ENCODE peak calls at places on chromosomes 3 and 15, in five cellular contexts. Q, F, Z, R and O are unnamed samples.

GRCh38 chr3:14175383-14176037 is 2.9 kb downstream of the XPC start:
- DNase-seq in Q (peak), F (peak), Z (no peak), R (no peak), O (no peak)

GRCh38 chr15:45948226-45948625 is 313.4 kb downstream of the SQOR start:
- DNase-seq in Q (no peak), F (no peak), Z (no peak), R (no peak), O (no peak)

GRCh38 chr15:55696221-55696620 is 46.7 kb downstream of the PRTG start:
- DNase-seq in Q (peak), F (no peak), Z (no peak), R (no peak), O (no peak)

GRCh38 chr15:67085237-67085817 is 19.9 kb downstream of the SMAD3 start:
- DNase-seq in Q (no peak), F (peak), Z (no peak), R (no peak), O (no peak)

GRCh38 chr15:39556461-39556860 is 24.4 kb upstream of the THBS1 start:
- DNase-seq in Q (no peak), F (no peak), Z (no peak), R (no peak), O (no peak)

GRCh38 chr3:115071122-115071521 is 76.0 kb downstream of the ZBTB20 start:
- DNase-seq in Q (peak), F (peak), Z (no peak), R (no peak), O (no peak)

GRCh38 chr3:31161889-31162288 is 267.4 kb upstream of the GADL1 start:
- DNase-seq in Q (peak), F (no peak), Z (no peak), R (no peak), O (no peak)

GRCh38 chr15:71679223-71680078 is 130.9 kb upstream of the NR2E3 start:
- DNase-seq in Q (peak), F (peak), Z (no peak), R (no peak), O (no peak)

GRCh38 chr15:67201136-67201535 is 53.3 kb downstream of the AAGAB start:
- DNase-seq in Q (peak), F (no peak), Z (no peak), R (no peak), O (no peak)

GRCh38 chr3:65785065-65785645 is 253.6 kb downstream of the MAGI1 start:
- DNase-seq in Q (peak), F (peak), Z (peak), R (peak), O (peak)

GRCh38 chr3:157501863-157502262 is 1.4 kb downstream of the VEPH1 start:
- DNase-seq in Q (no peak), F (no peak), Z (no peak), R (no peak), O (no peak)

GRCh38 chr3:123267821-123268220 is 66.1 kb downstream of the SEC22A start:
- DNase-seq in Q (no peak), F (no peak), Z (no peak), R (no peak), O (no peak)

GRCh38 chr3:194265505-194265892 is 85.6 kb downstream of the CPN2 start:
- DNase-seq in Q (peak), F (peak), Z (no peak), R (no peak), O (no peak)

GRCh38 chr3:88141458-88142083 is 8.2 kb upstream of the C3orf38 start:
- DNase-seq in Q (peak), F (peak), Z (no peak), R (no peak), O (no peak)

GRCh38 chr3:190516416-190516815 is 2.5 kb downstream of the IL1RAP start:
- DNase-seq in Q (peak), F (no peak), Z (no peak), R (no peak), O (no peak)

GRCh38 chr3:190512666-190513065 is 1.2 kb upstream of the IL1RAP start:
- DNase-seq in Q (no peak), F (no peak), Z (no peak), R (no peak), O (no peak)

GRCh38 chr3:190514163-190515153 is 573 bp downstream of the IL1RAP start:
- DNase-seq in Q (peak), F (peak), Z (no peak), R (no peak), O (no peak)

GRCh38 chr3:190517696-190518095 is 3.8 kb downstream of the IL1RAP start:
- DNase-seq in Q (peak), F (peak), Z (no peak), R (no peak), O (no peak)

GRCh38 chr3:190513409-190514162 is at the start of gene IL1RAP:
- DNase-seq in Q (peak), F (peak), Z (peak), R (peak), O (peak)
- TF ChIP-seq EZH2 in Q (no peak), F (no peak), Z (no peak), R (no peak), O (no peak)

GRCh38 chr3:73622135-73622534 is 2.6 kb downstream of the PDZRN3 start:
- DNase-seq in Q (no peak), F (peak), Z (no peak), R (no peak), O (no peak)

GRCh38 chr3:73623996-73624362 is 762 bp downstream of the PDZRN3 start:
- DNase-seq in Q (peak), F (peak), Z (no peak), R (no peak), O (no peak)

GRCh38 chr3:73625124-73625665 is 454 bp upstream of the PDZRN3 start:
- DNase-seq in Q (peak), F (peak), Z (no peak), R (no peak), O (no peak)

GRCh38 chr3:73624363-73625123 is at the start of gene PDZRN3:
- DNase-seq in Q (peak), F (peak), Z (no peak), R (no peak), O (no peak)

DNA sequence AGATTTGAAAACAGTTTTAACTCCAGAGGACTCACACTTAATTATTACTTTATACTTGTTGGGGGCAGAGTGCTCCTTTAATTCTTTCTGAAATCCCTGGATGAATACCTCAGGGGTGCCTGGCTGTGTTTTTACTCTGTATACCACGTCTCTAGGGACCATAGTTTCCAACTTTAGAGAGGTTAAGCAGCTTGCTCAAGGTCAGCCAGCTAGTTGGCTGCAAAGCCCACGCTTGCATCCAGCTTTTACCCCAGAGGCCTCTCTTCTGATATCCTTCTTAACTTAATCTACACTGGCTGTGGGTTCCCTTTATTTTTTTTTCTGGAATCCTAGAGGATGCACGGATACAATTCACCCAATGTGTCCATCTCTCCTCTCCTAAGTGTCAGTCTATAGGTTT is 1.4 kb downstream of the PDZRN3 start:
- DNase-seq in Q (no peak), F (peak), Z (no peak), R (no peak), O (no peak)
- H3K9ac ChIP-seq in Q (no peak), F (peak), Z (no peak), R (no peak), O (no peak)

GRCh38 chr15:87733005-87733404 is 523.5 kb downstream of the NTRK3 start:
- DNase-seq in Q (peak), F (peak), Z (no peak), R (no peak), O (no peak)
- TF ChIP-seq EZH2 in Q (no peak), F (no peak), Z (no peak), R (no peak), O (no peak)

GRCh38 chr3:184260571-184261269 is 633 bp downstream of the CAMK2N2 start:
- DNase-seq in Q (no peak), F (peak), Z (no peak), R (no peak), O (no peak)

GRCh38 chr3:184259878-184260570 is 1.3 kb downstream of the CAMK2N2 start:
- DNase-seq in Q (peak), F (peak), Z (no peak), R (no peak), O (no peak)

GRCh38 chr3:184262927-184263179 is 1.5 kb upstream of the CAMK2N2 start:
- DNase-seq in Q (no peak), F (no peak), Z (no peak), R (no peak), O (no peak)

GRCh38 chr3:184261270-184262165 is at the start of gene CAMK2N2:
- DNase-seq in Q (peak), F (peak), Z (no peak), R (no peak), O (no peak)

DNA sequence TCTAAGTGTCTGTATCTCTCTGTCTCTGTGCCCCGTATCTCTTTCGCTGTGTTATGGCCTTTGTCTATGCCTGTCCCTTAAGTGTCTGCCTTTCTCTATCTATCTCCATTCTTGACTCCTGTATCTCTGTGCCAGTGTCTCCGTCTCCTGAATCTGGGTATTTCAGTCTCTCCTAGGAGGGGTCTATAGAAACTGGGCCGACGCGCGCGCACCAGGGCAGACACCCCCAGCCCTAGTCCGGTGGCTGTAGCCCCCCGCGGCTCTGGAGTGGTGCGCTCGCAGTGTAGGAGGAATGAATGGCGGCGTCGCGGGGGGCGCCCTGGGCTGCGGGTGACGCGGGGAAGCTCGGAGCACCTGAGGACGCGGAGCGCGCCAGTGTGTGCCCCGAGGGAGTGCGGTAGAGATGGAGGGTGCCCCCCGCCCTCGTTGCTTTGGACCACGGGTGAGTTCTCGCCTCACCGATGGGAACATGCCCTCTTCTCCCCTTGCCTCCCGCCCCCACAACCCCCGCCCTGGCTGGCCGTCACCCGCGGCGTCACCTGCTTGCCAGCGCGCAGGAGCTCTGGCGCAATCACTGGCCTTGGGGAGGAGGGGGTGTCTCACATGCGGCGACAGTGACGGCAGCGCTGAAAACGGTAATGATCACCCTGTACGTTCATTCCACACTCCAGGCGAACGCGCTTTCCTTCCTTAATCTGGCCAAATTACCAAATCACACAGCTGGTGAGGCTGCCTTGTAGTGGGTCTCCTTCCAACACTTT is 993 bp upstream of the CAMK2N2 start:
- DNase-seq in Q (no peak), F (peak), Z (no peak), R (no peak), O (no peak)
- H3K9ac ChIP-seq in Q (no peak), F (no peak), Z (peak), R (peak), O (no peak)

GRCh38 chr15:93087825-93088199 is 1.2 kb downstream of the RGMA start:
- DNase-seq in Q (peak), F (peak), Z (peak), R (peak), O (peak)
- TF ChIP-seq EZH2 in Q (no peak), F (no peak), Z (no peak), R (no peak), O (no peak)

GRCh38 chr15:93278006-93278405 is 189.0 kb upstream of the RGMA start:
- DNase-seq in Q (no peak), F (no peak), Z (no peak), R (no peak), O (no peak)
- H3K9ac ChIP-seq in Q (no peak), F (no peak), Z (no peak), R (no peak), O (no peak)

GRCh38 chr15:89374116-89375004 is 39.7 kb upstream of the POLG start:
- DNase-seq in Q (no peak), F (no peak), Z (no peak), R (no peak), O (no peak)
- TF ChIP-seq EZH2 in Q (no peak), F (no peak), Z (no peak), R (no peak), O (no peak)

DNA sequence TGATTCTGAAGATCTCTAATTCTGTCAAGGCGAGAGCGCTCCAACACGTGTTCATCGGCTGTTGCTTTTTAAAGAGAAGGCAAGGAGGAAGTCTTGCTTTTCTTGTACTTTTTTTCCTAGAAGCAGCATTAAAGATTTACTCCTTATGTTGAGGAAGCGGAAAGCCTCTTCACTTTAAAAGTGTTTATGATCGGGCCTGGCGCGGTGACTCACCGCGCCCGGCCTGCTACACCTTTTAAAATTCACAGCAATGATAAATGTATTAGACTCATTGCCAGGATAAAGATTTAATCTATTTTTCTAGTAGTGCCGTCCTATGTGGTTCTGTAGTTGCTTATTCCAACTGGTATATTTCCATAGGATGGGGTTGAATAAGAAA is 818 bp upstream of the ARF4 start:
- DNase-seq in Q (peak), F (peak), Z (no peak), R (no peak), O (no peak)
- H3K9ac ChIP-seq in Q (peak), F (peak), Z (peak), R (peak), O (peak)

GRCh38 chr3:35639251-35640185 is at the start of gene ARPP21:
- DNase-seq in Q (no peak), F (no peak), Z (no peak), R (no peak), O (no peak)
- TF ChIP-seq EZH2 in Q (peak), F (no peak), Z (peak), R (no peak), O (no peak)